ENCODE peak calls at places on chromosomes 11 and 22, in seven cellular contexts. R, F, C, D, Q, V and B are unnamed samples.

GRCh38 chr22:21828268-21828638 is 39.2 kb downstream of the MAPK1 start:
- DNase-seq in R (no peak), D (no peak), Q (no peak), F (no peak), C (no peak), V (peak), B (no peak)

GRCh38 chr22:17369553-17370035 is 334 bp downstream of the CECR2 start:
- DNase-seq in Q (no peak), V (no peak), R (no peak), F (peak), D (no peak), C (peak), B (no peak)

GRCh38 chr11:44886765-44887164 is 63.9 kb downstream of the TP53I11 start:
- DNase-seq in C (no peak), R (no peak), V (peak), D (no peak), F (peak), Q (peak), B (no peak)

GRCh38 chr11:57303990-57304579 is 20.7 kb downstream of the TNKS1BP1 start:
- DNase-seq in R (peak), F (no peak), C (no peak), Q (peak), V (no peak), D (no peak), B (peak)

GRCh38 chr11:104106136-104106754 is 57.7 kb downstream of the PDGFD start:
- DNase-seq in R (no peak), V (peak), F (no peak), D (no peak), Q (peak), C (no peak), B (no peak)

GRCh38 chr11:64430570-64430969 is 71.6 kb downstream of the RPS6KA4 start:
- DNase-seq in F (no peak), V (no peak), D (no peak), Q (no peak), C (no peak), R (no peak), B (no peak)

GRCh38 chr11:71336996-71337772 is 84.8 kb upstream of the SHANK2 start:
- DNase-seq in V (no peak), Q (no peak), D (peak), F (no peak), C (no peak), R (no peak), B (no peak)

GRCh38 chr11:27349919-27350318 is 13.1 kb downstream of the CCDC34 start:
- DNase-seq in C (no peak), R (no peak), Q (no peak), V (no peak), D (no peak), F (no peak), B (no peak)

GRCh38 chr11:76277298-76278175 is 71.2 kb upstream of the WNT11 start:
- DNase-seq in Q (no peak), F (no peak), R (no peak), D (no peak), C (peak), V (no peak), B (no peak)

GRCh38 chr11:126317681-126318641 is 14.1 kb downstream of the DCPS start:
- DNase-seq in R (no peak), F (peak), V (peak), Q (peak), D (no peak), C (no peak), B (peak)

GRCh38 chr11:114236829-114237228 is 59.4 kb upstream of the NNMT start:
- DNase-seq in R (no peak), C (no peak), F (no peak), Q (no peak), D (no peak), V (no peak), B (no peak)

GRCh38 chr11:121544956-121545355 is 92.2 kb upstream of the SORL1-AS1 start:
- DNase-seq in V (no peak), F (no peak), D (no peak), C (no peak), R (no peak), Q (no peak), B (no peak)

GRCh38 chr11:121539000-121539399 is 86.2 kb upstream of the SORL1-AS1 start:
- DNase-seq in F (no peak), C (no peak), Q (no peak), R (no peak), V (no peak), D (no peak), B (no peak)

GRCh38 chr11:121538054-121538453 is 85.3 kb upstream of the SORL1-AS1 start:
- DNase-seq in Q (no peak), R (no peak), D (no peak), V (no peak), F (no peak), C (no peak), B (no peak)

GRCh38 chr11:121543981-121544380 is 91.2 kb upstream of the SORL1-AS1 start:
- DNase-seq in F (no peak), R (no peak), Q (no peak), D (no peak), V (no peak), C (no peak), B (no peak)

DNA sequence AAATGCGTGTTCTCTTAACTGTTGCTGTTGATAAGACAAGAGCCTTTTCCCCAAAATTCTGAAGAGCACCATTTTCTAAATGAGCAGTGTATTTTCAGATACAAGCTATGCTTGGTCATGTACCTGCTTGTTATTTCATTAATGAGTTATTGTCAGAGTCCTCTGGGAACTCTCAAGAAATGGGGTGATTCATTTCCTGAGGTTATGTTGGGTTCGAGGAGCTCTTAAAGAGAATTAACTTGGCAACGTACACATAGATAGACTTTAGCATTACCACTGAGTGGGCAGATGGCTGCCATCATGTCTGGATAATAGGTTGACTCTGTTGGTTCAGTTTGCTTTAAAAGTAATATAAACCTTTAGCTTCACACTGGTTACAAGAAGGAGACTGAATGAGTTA is 87.9 kb upstream of the SORL1-AS1 start:
- DNase-seq in D (no peak), F (no peak), V (no peak), R (no peak), Q (peak), C (no peak), B (peak)
- H2AFZ ChIP-seq in D (no peak), F (no peak), V (no peak), R (no peak), Q (no peak), C (no peak), B (peak)

GRCh38 chr11:9002920-9003572 is 755 bp downstream of the NRIP3 start:
- DNase-seq in C (no peak), D (no peak), F (no peak), R (no peak), V (no peak), Q (no peak), B (no peak)
- H2AFZ ChIP-seq in C (peak), D (peak), F (peak), R (no peak), V (peak), Q (peak), B (peak)

GRCh38 chr11:7969756-7970646 is 4.8 kb upstream of the NLRP10 start:
- DNase-seq in D (no peak), Q (peak), F (no peak), R (no peak), C (no peak), V (no peak), B (no peak)
- H2AFZ ChIP-seq in D (peak), Q (no peak), F (no peak), R (no peak), C (peak), V (peak), B (peak)

DNA sequence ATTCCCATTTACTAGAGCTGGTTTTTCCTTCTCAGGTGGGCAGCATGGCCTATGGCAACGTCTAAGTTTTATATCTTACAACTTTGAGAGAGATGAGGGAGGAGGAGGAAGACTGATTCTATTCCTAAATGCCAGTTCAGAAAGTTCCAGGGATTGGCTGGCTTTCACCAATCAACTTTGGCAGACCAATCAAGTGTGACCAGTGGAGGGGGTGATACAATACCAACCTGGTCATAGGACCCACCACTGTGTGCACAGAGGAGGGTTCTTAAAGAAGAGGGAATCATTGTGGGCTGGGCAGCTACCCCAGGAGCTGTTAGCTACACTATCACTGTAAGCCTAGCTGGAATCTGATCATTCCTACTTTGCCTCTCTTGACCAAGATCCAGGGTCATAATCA is 8.1 kb downstream of the DIXDC1 start:
- DNase-seq in F (no peak), C (no peak), R (no peak), V (no peak), Q (no peak), D (no peak), B (no peak)
- H2AFZ ChIP-seq in F (no peak), C (no peak), R (no peak), V (peak), Q (no peak), D (no peak), B (peak)

GRCh38 chr11:60952742-60953170 is 780 bp upstream of the SLC15A3 start:
- DNase-seq in D (no peak), V (no peak), Q (no peak), R (no peak), F (no peak), C (no peak), B (no peak)

GRCh38 chr11:60955566-60955965 is 3.6 kb upstream of the SLC15A3 start:
- DNase-seq in V (no peak), C (no peak), D (no peak), Q (no peak), F (no peak), R (no peak), B (no peak)

GRCh38 chr11:60951909-60952741 is at the start of gene SLC15A3:
- DNase-seq in V (peak), R (no peak), D (peak), Q (no peak), F (no peak), C (peak), B (no peak)

GRCh38 chr11:60953781-60954180 is 1.8 kb upstream of the SLC15A3 start:
- DNase-seq in D (no peak), R (no peak), V (peak), Q (peak), C (no peak), F (no peak), B (no peak)

DNA sequence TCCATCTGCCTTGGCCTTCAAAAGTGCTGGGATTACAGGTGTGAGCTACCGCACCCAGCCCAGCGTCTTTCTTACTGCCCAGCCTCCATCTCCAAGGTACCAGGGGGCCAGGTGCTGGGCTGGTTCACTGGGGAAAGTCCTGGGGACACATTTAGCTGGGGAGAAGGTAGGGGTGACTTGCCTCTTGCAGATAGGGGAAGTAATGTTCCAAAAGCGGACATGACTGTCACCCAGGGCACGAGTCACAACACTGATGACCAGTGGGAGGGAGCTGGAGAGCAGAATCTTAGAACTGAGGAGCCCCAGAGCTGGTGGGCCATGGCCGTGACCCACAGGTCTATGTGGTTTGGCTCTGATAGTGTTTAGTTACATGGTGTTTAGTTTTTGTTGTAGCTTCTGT is 2.4 kb upstream of the SLC15A3 start:
- DNase-seq in D (no peak), V (no peak), Q (no peak), R (no peak), F (no peak), C (no peak), B (no peak)
- H2AFZ ChIP-seq in D (no peak), V (no peak), Q (no peak), R (no peak), F (no peak), C (no peak), B (no peak)